ENCODE peak calls at places on chromosomes 12 and 14, in nine cellular contexts. X is MG63; H is foreskin fibroblast; Z is KBM-7; U is substantia nigra; V is cerebellar cortex; J is HEK293T; W is effector memory CD4-positive, alpha-beta T cell; K is DND-41. D is an unnamed sample.

GRCh38 chr14:74219277-74219676 is 20.0 kb upstream of the VSX2 start:
- DNase-seq in X (no peak), H (no peak), Z (no peak), U (no peak), V (no peak), J (no peak), W (no peak), K (no peak), D (no peak)

GRCh38 chr12:87870061-87870460 is 159.1 kb downstream of the C12orf50 start:
- DNase-seq in X (no peak), H (no peak), Z (no peak), U (no peak), V (no peak), J (no peak), W (no peak), K (no peak), D (no peak)

GRCh38 chr14:51677738-51678137 is 26.0 kb downstream of the FRMD6 start:
- DNase-seq in X (no peak), H (no peak), Z (no peak), U (no peak), V (no peak), J (no peak), W (no peak), K (no peak), D (no peak)

GRCh38 chr14:57982802-57983201 is 116.9 kb upstream of the SLC35F4 start:
- DNase-seq in X (no peak), H (no peak), Z (no peak), U (no peak), V (no peak), J (no peak), W (no peak), K (peak; percentile 32), D (no peak)

GRCh38 chr12:106049105-106049504 is 89.6 kb downstream of the NUAK1 start:
- DNase-seq in X (no peak), H (peak; percentile 25), Z (no peak), U (peak; percentile 28), V (peak; percentile 94), J (no peak), W (no peak), K (no peak), D (no peak)

GRCh38 chr14:80356413-80356812 is 145.1 kb upstream of the DIO2 start:
- DNase-seq in X (no peak), H (peak; percentile 6), Z (peak; percentile 4), U (no peak), V (no peak), J (no peak), W (no peak), K (peak; percentile 11), D (peak; percentile 0)

GRCh38 chr14:101495827-101496778 is 65.2 kb upstream of the DIO3 start:
- DNase-seq in X (no peak), H (no peak), Z (no peak), U (no peak), V (no peak), J (no peak), W (no peak), K (no peak), D (no peak)

GRCh38 chr12:77946541-77947021 is 115.9 kb downstream of the NAV3 start:
- DNase-seq in X (no peak), H (no peak), Z (no peak), U (no peak), V (no peak), J (no peak), W (no peak), K (no peak), D (no peak)

GRCh38 chr12:127728285-127728684 is 538.7 kb upstream of the TMEM132C start:
- DNase-seq in X (no peak), H (no peak), Z (no peak), U (no peak), V (no peak), J (no peak), W (no peak), K (no peak), D (no peak)

GRCh38 chr14:91889477-91890211 is 22.3 kb upstream of the TC2N start:
- DNase-seq in X (no peak), H (no peak), Z (no peak), U (peak; percentile 48), V (peak; percentile 16), J (no peak), W (no peak), K (no peak), D (no peak)

GRCh38 chr12:57745485-57745881 is 644 bp downstream of the TSPAN31 start:
- DNase-seq in X (no peak), H (no peak), Z (no peak), U (no peak), V (no peak), J (no peak), W (no peak), K (no peak), D (no peak)